ENCODE peak calls at places on chromosomes 16 and 17, in four cellular contexts. Z is activated CD8-positive, alpha-beta T cell treated with anti-CD3 and anti-CD28 coated beads for 36 hours; B is activated B cell treated with CpG ODN at 0.5 μM for 24 hours; D is AG10803. V is an unnamed sample.
A peak's percentile ranks its signal among the peaks of the same experiment; 100 is the strongest.

GRCh38 chr16:26645629-26646028 is 421.1 kb upstream of the C16orf82 start:
- DNase-seq in Z (peak; percentile 73), B (no peak), D (no peak), V (no peak)

GRCh38 chr17:68385490-68386215 is 71.6 kb downstream of the WIPI1 start:
- DNase-seq in Z (no peak), B (no peak), D (no peak), V (no peak)

GRCh38 chr16:72149676-72150464 is 22.1 kb downstream of the PMFBP1 start:
- DNase-seq in Z (no peak), B (no peak), D (no peak), V (no peak)

GRCh38 chr16:27918755-27919154 is 144.8 kb downstream of the GSG1L start:
- DNase-seq in Z (no peak), B (no peak), D (peak; percentile 2), V (no peak)

GRCh38 chr17:16007439-16007838 is 7.8 kb downstream of the TTC19 start:
- DNase-seq in Z (peak; percentile 10), B (no peak), D (no peak), V (no peak)

GRCh38 chr17:60744355-60744958 is 66.8 kb downstream of the BCAS3 start:
- DNase-seq in Z (no peak), B (no peak), D (peak; percentile 9), V (no peak)

GRCh38 chr17:43020789-43021738 is 1.1 kb downstream of the VAT1 start:
- DNase-seq in Z (peak; percentile 35), B (peak; percentile 54), D (peak; percentile 77), V (no peak)

GRCh38 chr16:86143666-86144065 is 244.7 kb downstream of the IRF8 start:
- DNase-seq in Z (no peak), B (no peak), D (no peak), V (no peak)

GRCh38 chr17:40352779-40353394 is 11.7 kb downstream of the GJD3 start:
- DNase-seq in Z (no peak), B (no peak), D (no peak), V (no peak)

GRCh38 chr16:87288753-87289362 is 28.3 kb downstream of the C16orf95 start:
- DNase-seq in Z (no peak), B (no peak), D (peak; percentile 97), V (no peak)

GRCh38 chr17:78970834-78971763 is 8.6 kb downstream of the LGALS3BP start:
- DNase-seq in Z (peak; percentile 91), B (peak; percentile 70), D (peak; percentile 61), V (no peak)

GRCh38 chr17:76948726-76949342 is 80.6 kb downstream of the MGAT5B start:
- DNase-seq in Z (no peak), B (no peak), D (no peak), V (no peak)

GRCh38 chr16:90047714-90048346 is 28.6 kb upstream of the DBNDD1 start:
- DNase-seq in Z (no peak), B (no peak), D (no peak), V (no peak)

GRCh38 chr16:20695024-20695423 is 2.5 kb downstream of the ACSM1 start:
- DNase-seq in Z (no peak), B (no peak), D (no peak), V (no peak)

GRCh38 chr17:72699566-72699965 is 392.9 kb downstream of the SLC39A11 start:
- DNase-seq in Z (no peak), B (no peak), D (peak; percentile 73), V (no peak)

GRCh38 chr17:13385481-13385907 is 216.2 kb downstream of the HS3ST3A1 start:
- DNase-seq in Z (no peak), B (no peak), D (peak; percentile 51), V (no peak)

GRCh38 chr16:51880776-51881175 is 666.2 kb downstream of the TOX3 start:
- DNase-seq in Z (no peak), B (no peak), D (peak; percentile 64), V (no peak)

GRCh38 chr17:78651551-78651950 is 74.4 kb upstream of the DNAH17 start:
- DNase-seq in Z (no peak), B (no peak), D (no peak), V (no peak)

GRCh38 chr17:8125196-8125946 is 1.5 kb upstream of the HES7 start:
- DNase-seq in Z (peak; percentile 93), B (peak; percentile 85), D (peak; percentile 43), V (peak; percentile 43)

GRCh38 chr17:57677858-57678257 is 67.2 kb downstream of the CCDC182 start:
- DNase-seq in Z (no peak), B (no peak), D (no peak), V (no peak)

GRCh38 chr17:51188321-51188853 is 22.2 kb downstream of the NME2 start:
- DNase-seq in Z (no peak), B (no peak), D (peak; percentile 20), V (no peak)

GRCh38 chr17:77489239-77489897 is 348.6 kb downstream of the SEC14L1 start:
- DNase-seq in Z (no peak), B (no peak), D (no peak), V (no peak)

GRCh38 chr16:3726021-3726687 is 8.8 kb upstream of the TRAP1 start:
- DNase-seq in Z (no peak), B (no peak), D (no peak), V (no peak)

GRCh38 chr17:1588781-1589585 is 26.4 kb upstream of the PITPNA start:
- DNase-seq in Z (no peak), B (no peak), D (no peak), V (no peak)

GRCh38 chr17:4604111-4604644 is 19.8 kb downstream of the SMTNL2 start:
- DNase-seq in Z (no peak), B (no peak), D (peak; percentile 34), V (no peak)

GRCh38 chr16:80144191-80144590 is 396.6 kb upstream of the DYNLRB2 start:
- DNase-seq in Z (no peak), B (no peak), D (no peak), V (peak; percentile 69)

GRCh38 chr16:10868562-10869469 is 8.2 kb upstream of the CIITA start:
- DNase-seq in Z (no peak), B (peak; percentile 74), D (no peak), V (no peak)

GRCh38 chr16:46658925-46659324 is 30.1 kb downstream of the VPS35 start:
- DNase-seq in Z (peak; percentile 51), B (peak; percentile 26), D (no peak), V (peak; percentile 79)

GRCh38 chr17:39225974-39226683 is 384 bp upstream of the STAC2 start:
- DNase-seq in Z (peak; percentile 84), B (no peak), D (no peak), V (no peak)

GRCh38 chr16:74281285-74281684 is 15.3 kb upstream of the PSMD7 start:
- DNase-seq in Z (no peak), B (no peak), D (no peak), V (no peak)

GRCh38 chr17:50952889-50953288 is 86.7 kb upstream of the TOB1 start:
- DNase-seq in Z (no peak), B (no peak), D (no peak), V (no peak)

GRCh38 chr16:57765160-57765728 is 29.7 kb downstream of the KATNB1 start:
- DNase-seq in Z (no peak), B (no peak), D (no peak), V (no peak)

GRCh38 chr16:2095315-2095853 is 40.3 kb downstream of the PKD1 start:
- DNase-seq in Z (no peak), B (no peak), D (no peak), V (no peak)
- TF ChIP-seq CTCF in Z (no peak), B (no peak), D (no peak), V (no peak)

GRCh38 chr17:45722161-45722560 is 62.0 kb upstream of the CRHR1 start:
- DNase-seq in Z (no peak), B (no peak), D (no peak), V (no peak)
- TF ChIP-seq CTCF in Z (no peak), B (no peak), D (peak; percentile 13), V (peak; percentile 6)

GRCh38 chr17:31919802-31920525 is 16.8 kb upstream of the SUZ12 start:
- DNase-seq in Z (peak; percentile 38), B (no peak), D (no peak), V (no peak)
- TF ChIP-seq CTCF in Z (no peak), B (no peak), D (no peak), V (no peak)

DNA sequence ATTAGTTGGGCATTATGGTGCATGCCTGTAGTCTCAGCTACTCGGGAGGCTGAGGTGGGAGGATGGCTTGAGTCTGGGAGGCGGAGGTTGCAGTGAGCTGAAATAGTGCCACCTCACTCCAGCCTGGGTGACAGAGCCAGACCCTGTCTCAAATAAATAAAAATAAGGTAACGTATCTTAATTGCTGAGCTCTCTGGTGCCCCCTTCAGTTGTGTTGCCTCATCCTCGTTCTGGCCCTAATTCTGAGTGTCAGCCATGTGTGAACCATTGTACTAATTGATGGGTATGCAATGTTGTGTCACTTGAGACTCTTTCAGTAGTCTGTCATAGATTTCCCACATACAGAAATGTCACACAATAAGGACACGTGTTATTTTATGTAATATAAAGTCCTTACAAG is 363.1 kb upstream of the RBFOX1 start:
- DNase-seq in Z (no peak), B (no peak), D (no peak), V (no peak)
- TF ChIP-seq CTCF in Z (no peak), B (no peak), D (no peak), V (no peak)

GRCh38 chr17:31533546-31534155 is 142.2 kb downstream of the RAB11FIP4 start:
- DNase-seq in Z (peak; percentile 49), B (no peak), D (peak; percentile 68), V (no peak)
- TF ChIP-seq CTCF in Z (no peak), B (no peak), D (peak; percentile 36), V (peak; percentile 26)

GRCh38 chr16:66342294-66342900 is 24.1 kb upstream of the CDH5 start:
- DNase-seq in Z (peak; percentile 43), B (no peak), D (no peak), V (no peak)
- TF ChIP-seq CTCF in Z (peak; percentile 81), B (no peak), D (peak; percentile 66), V (peak; percentile 91)

GRCh38 chr17:29115906-29116651 is 64.1 kb downstream of the MYO18A start:
- DNase-seq in Z (peak; percentile 78), B (no peak), D (peak; percentile 46), V (no peak)
- TF ChIP-seq CTCF in Z (peak; percentile 70), B (no peak), D (peak; percentile 59), V (peak; percentile 40)

DNA sequence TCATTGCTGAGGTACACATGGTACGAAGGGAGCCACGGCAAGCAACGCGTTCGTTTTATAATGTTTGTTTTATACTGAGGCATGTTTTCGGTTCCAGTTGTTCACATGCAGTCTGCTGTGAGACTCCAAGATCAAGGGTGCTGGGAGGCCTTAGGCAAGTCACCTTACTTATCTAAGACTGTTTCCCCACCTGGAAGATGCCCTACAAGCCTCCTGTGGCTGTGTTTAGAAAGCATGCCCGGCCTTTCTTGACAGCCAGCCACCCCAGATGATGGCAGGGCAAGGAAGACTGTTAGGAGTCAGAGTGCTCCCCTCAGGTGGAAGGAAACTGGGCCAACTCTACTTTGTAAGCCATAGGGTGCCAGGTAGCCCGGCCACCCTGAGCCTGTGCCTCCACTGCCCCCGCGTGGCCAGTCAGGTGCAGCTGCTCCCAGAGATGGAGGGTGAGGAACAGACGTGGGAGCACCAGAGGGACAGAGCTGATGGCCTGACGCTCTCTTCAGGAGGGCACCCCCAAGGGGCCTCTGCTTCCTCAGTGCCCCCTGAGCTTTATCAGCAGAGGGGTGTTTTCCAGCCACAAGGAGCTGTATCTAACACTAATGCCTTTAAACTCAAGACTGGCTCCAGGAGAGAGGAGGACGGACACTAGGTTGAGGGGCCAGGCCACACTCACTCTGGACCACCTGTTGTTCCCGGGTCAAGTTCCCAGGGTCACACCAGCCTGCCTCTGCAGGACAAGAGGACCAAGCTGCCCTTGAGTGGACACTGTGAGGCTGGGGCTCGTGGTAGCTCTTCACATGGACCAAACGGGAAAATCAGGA is 5.4 kb downstream of the NAT9 start:
- DNase-seq in Z (peak; percentile 78), B (peak; percentile 57), D (no peak), V (no peak)
- TF ChIP-seq CTCF in Z (peak; percentile 76), B (no peak), D (peak; percentile 62), V (peak; percentile 89)

GRCh38 chr16:64008131-64008530 is 1113.7 kb downstream of the CDH11 start:
- DNase-seq in Z (no peak), B (no peak), D (no peak), V (no peak)
- TF ChIP-seq CTCF in Z (no peak), B (no peak), D (peak; percentile 41), V (no peak)

V was measured in GM12864.